ENCODE peak calls at places on chromosomes 2 and 18, in nine cellular contexts. P is suprapubic skin, W is ovary, X is astrocyte of the spinal cord, F is MM.1S, A is IMR-90, G is endothelial cell of umbilical vein, Z is GM12864, O is kidney epithelial cell. E is an unnamed sample.
A peak's percentile ranks its signal among the peaks of the same experiment; 100 is the strongest.

GRCh38 chr2:16478817-16479216 is 186.8 kb downstream of the CYRIA start:
- DNase-seq in P (no peak), W (no peak), X (no peak), F (no peak), A (no peak), G (no peak), Z (no peak), O (peak; percentile 29), E (no peak)

GRCh38 chr2:239409976-239410375 is 9.2 kb upstream of the HDAC4 start:
- DNase-seq in P (no peak), W (no peak), X (no peak), F (no peak), A (no peak), G (no peak), Z (no peak), O (no peak), E (no peak)

GRCh38 chr2:222025891-222026271 is 272.9 kb downstream of the PAX3 start:
- DNase-seq in P (no peak), W (no peak), X (no peak), F (no peak), A (no peak), G (no peak), Z (no peak), O (no peak), E (no peak)

GRCh38 chr2:67733517-67733916 is 329.3 kb downstream of the C1D start:
- DNase-seq in P (no peak), W (no peak), X (peak; percentile 14), F (no peak), A (no peak), G (peak; percentile 55), Z (no peak), O (no peak), E (no peak)

GRCh38 chr2:235541016-235541415 is 47.2 kb downstream of the AGAP1 start:
- DNase-seq in P (no peak), W (no peak), X (no peak), F (no peak), A (no peak), G (no peak), Z (no peak), O (no peak), E (no peak)

GRCh38 chr2:111094686-111095085 is 26.0 kb upstream of the BCL2L11 start:
- DNase-seq in P (no peak), W (no peak), X (no peak), F (no peak), A (no peak), G (no peak), Z (no peak), O (no peak), E (no peak)

GRCh38 chr2:57850415-57851130 is 196.0 kb upstream of the VRK2 start:
- DNase-seq in P (no peak), W (no peak), X (no peak), F (no peak), A (no peak), G (no peak), Z (no peak), O (no peak), E (no peak)

GRCh38 chr18:58493070-58493469 is 135.8 kb downstream of the ALPK2 start:
- DNase-seq in P (no peak), W (no peak), X (no peak), F (no peak), A (no peak), G (no peak), Z (no peak), O (no peak), E (no peak)

GRCh38 chr2:47905454-47906260 is 641 bp downstream of the FBXO11 start:
- DNase-seq in P (peak; percentile 78), W (peak; percentile 78), X (no peak), F (peak; percentile 49), A (peak; percentile 41), G (peak; percentile 55), Z (no peak), O (no peak), E (peak; percentile 11)

GRCh38 chr2:59000796-59001195 is 759.7 kb upstream of the FANCL start:
- DNase-seq in P (no peak), W (no peak), X (peak; percentile 91), F (no peak), A (no peak), G (no peak), Z (no peak), O (no peak), E (no peak)

GRCh38 chr2:226782092-226782713 is 17.4 kb downstream of the IRS1 start:
- DNase-seq in P (no peak), W (no peak), X (peak; percentile 91), F (no peak), A (peak; percentile 87), G (no peak), Z (no peak), O (no peak), E (no peak)

GRCh38 chr2:198731842-198732421 is 725.8 kb downstream of the SATB2 start:
- DNase-seq in P (no peak), W (no peak), X (no peak), F (no peak), A (no peak), G (no peak), Z (no peak), O (no peak), E (no peak)

GRCh38 chr2:159066541-159067156 is 98.2 kb downstream of the TANC1 start:
- DNase-seq in P (no peak), W (no peak), X (no peak), F (no peak), A (no peak), G (no peak), Z (no peak), O (no peak), E (no peak)

GRCh38 chr2:203572316-203572715 is 37.2 kb upstream of the RAPH1 start:
- DNase-seq in P (no peak), W (no peak), X (no peak), F (no peak), A (no peak), G (no peak), Z (no peak), O (no peak), E (no peak)

GRCh38 chr2:119142822-119143221 is 15.7 kb downstream of the C1QL2 start:
- DNase-seq in P (no peak), W (no peak), X (no peak), F (no peak), A (no peak), G (no peak), Z (no peak), O (no peak), E (no peak)

GRCh38 chr2:191703079-191703725 is 25.3 kb downstream of the NABP1 start:
- DNase-seq in P (no peak), W (no peak), X (no peak), F (no peak), A (no peak), G (no peak), Z (no peak), O (no peak), E (no peak)

GRCh38 chr2:64274399-64275173 is 130.4 kb upstream of the PELI1 start:
- DNase-seq in P (no peak), W (no peak), X (peak; percentile 27), F (no peak), A (no peak), G (no peak), Z (no peak), O (no peak), E (no peak)

GRCh38 chr18:58080516-58080915 is 36.5 kb downstream of the NEDD4L start:
- DNase-seq in P (no peak), W (no peak), X (no peak), F (no peak), A (no peak), G (no peak), Z (no peak), O (peak; percentile 23), E (no peak)

GRCh38 chr2:61193670-61194561 is 31.9 kb downstream of the C2orf74 start:
- DNase-seq in P (no peak), W (no peak), X (no peak), F (no peak), A (no peak), G (no peak), Z (no peak), O (no peak), E (no peak)

DNA sequence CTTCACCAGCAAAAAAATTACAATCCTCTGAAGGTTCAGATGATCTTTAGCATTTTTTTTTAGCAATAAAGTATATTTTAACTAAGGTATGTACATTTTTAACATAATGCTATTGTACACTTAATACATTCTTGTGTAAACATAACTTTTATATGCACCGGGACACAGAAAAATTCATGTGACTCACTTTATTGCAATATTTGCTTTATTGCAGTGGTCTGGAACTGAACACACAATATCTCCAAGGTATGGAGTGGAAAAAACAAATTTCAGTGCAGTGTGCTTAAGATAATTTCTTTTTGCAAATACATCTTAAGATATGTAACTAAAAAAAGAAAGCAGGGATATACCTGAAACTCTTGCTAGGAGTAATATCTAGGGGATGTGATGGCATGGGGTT is 5.1 kb upstream of the TWSG1 start:
- DNase-seq in P (no peak), W (no peak), X (no peak), F (no peak), A (no peak), G (no peak), Z (no peak), O (no peak), E (no peak)
- H3K4me3 ChIP-seq in P (no peak overlapping the region), W (no peak overlapping the region), X (no peak overlapping the region), F (no peak overlapping the region), A (no peak overlapping the region), G (no peak overlapping the region), Z (no peak overlapping the region), O (no peak overlapping the region), E (no peak overlapping the region)

GRCh38 chr2:109615637-109616144 is 1.5 kb downstream of the SOWAHC start:
- DNase-seq in P (no peak), W (no peak), X (no peak), F (no peak), A (no peak), G (no peak), Z (no peak), O (no peak), E (no peak)
- TF ChIP-seq CTCF in P (no peak), W (no peak), X (no peak), F (no peak), A (no peak), G (no peak), Z (no peak), O (peak; percentile 29), E (no peak)

GRCh38 chr2:185241556-185241955 is 497.0 kb upstream of the FSIP2 start:
- DNase-seq in P (no peak), W (no peak), X (no peak), F (no peak), A (no peak), G (no peak), Z (no peak), O (no peak), E (no peak)
- H3K4me3 ChIP-seq in P (no peak overlapping the region), W (no peak overlapping the region), X (no peak overlapping the region), F (no peak overlapping the region), A (no peak overlapping the region), G (no peak overlapping the region), Z (no peak overlapping the region), O (no peak overlapping the region), E (no peak overlapping the region)

GRCh38 chr2:147275943-147276342 is 568.9 kb upstream of the ACVR2A start:
- DNase-seq in P (no peak), W (no peak), X (no peak), F (no peak), A (no peak), G (no peak), Z (no peak), O (no peak), E (no peak)
- TF ChIP-seq CTCF in P (no peak), W (no peak), X (peak; percentile 25), F (peak; percentile 31), A (no peak), G (no peak), Z (peak; percentile 4), O (peak; percentile 31), E (peak; percentile 47)

E was measured in retinal pigment epithelial cell.